ENCODE peak calls at places on chromosomes 3 and 15, in five cellular contexts. One of them, this sample, is unnamed.
A peak's percentile ranks its signal among the peaks of the same experiment; 100 is the strongest.

GRCh38 chr15:70491183-70491621 is 272.2 kb downstream of the UACA start:
- DNase-seq in K562: no peak
- DNase-seq in sigmoid colon: no peak
- DNase-seq in uterus: no peak
- DNase-seq in Peyer's patch: peak; percentile 39
- DNase-seq in this sample: no peak

GRCh38 chr15:76203766-76204557 is 107.3 kb downstream of the ETFA start:
- DNase-seq in Peyer's patch: no peak
- DNase-seq in K562: no peak
- DNase-seq in uterus: no peak
- DNase-seq in sigmoid colon: peak; percentile 48
- DNase-seq in this sample: no peak

GRCh38 chr3:177108648-177109047 is 88.6 kb downstream of the TBL1XR1 start:
- DNase-seq in sigmoid colon: no peak
- DNase-seq in uterus: no peak
- DNase-seq in K562: no peak
- DNase-seq in Peyer's patch: no peak
- DNase-seq in this sample: no peak

GRCh38 chr3:42009456-42009855 is 47.6 kb upstream of the ULK4 start:
- DNase-seq in Peyer's patch: no peak
- DNase-seq in uterus: no peak
- DNase-seq in sigmoid colon: no peak
- DNase-seq in K562: no peak
- DNase-seq in this sample: no peak

GRCh38 chr15:59160880-59161593 is 45.6 kb upstream of the LDHAL6B start:
- DNase-seq in Peyer's patch: no peak
- DNase-seq in sigmoid colon: no peak
- DNase-seq in K562: peak; percentile 63
- DNase-seq in uterus: no peak
- DNase-seq in this sample: no peak

GRCh38 chr15:101232677-101233076 is 19.2 kb downstream of the CHSY1 start:
- DNase-seq in K562: no peak
- DNase-seq in uterus: no peak
- DNase-seq in sigmoid colon: no peak
- DNase-seq in Peyer's patch: no peak
- DNase-seq in this sample: no peak

GRCh38 chr15:64961013-64961412 is 28.7 kb downstream of the SPG21 start:
- DNase-seq in uterus: no peak
- DNase-seq in K562: no peak
- DNase-seq in Peyer's patch: no peak
- DNase-seq in sigmoid colon: no peak
- DNase-seq in this sample: no peak

GRCh38 chr3:190533511-190534282 is 19.8 kb downstream of the IL1RAP start:
- DNase-seq in uterus: peak; percentile 76
- DNase-seq in Peyer's patch: no peak
- DNase-seq in sigmoid colon: peak; percentile 78
- DNase-seq in K562: no peak
- DNase-seq in this sample: peak; percentile 63

GRCh38 chr3:82194870-82195269 is 433.4 kb upstream of the GBE1 start:
- DNase-seq in K562: no peak
- DNase-seq in sigmoid colon: no peak
- DNase-seq in uterus: no peak
- DNase-seq in Peyer's patch: no peak
- DNase-seq in this sample: no peak

GRCh38 chr3:100047455-100048141 is 66.7 kb downstream of the FILIP1L start:
- DNase-seq in Peyer's patch: no peak
- DNase-seq in K562: no peak
- DNase-seq in uterus: no peak
- DNase-seq in sigmoid colon: no peak
- DNase-seq in this sample: peak; percentile 15

GRCh38 chr3:149390772-149391212 is 13.3 kb upstream of the TM4SF1 start:
- DNase-seq in sigmoid colon: no peak
- DNase-seq in uterus: no peak
- DNase-seq in Peyer's patch: no peak
- DNase-seq in K562: no peak
- DNase-seq in this sample: no peak

GRCh38 chr15:68210409-68210756 is 5.3 kb upstream of the CALML4 start:
- DNase-seq in sigmoid colon: no peak
- DNase-seq in uterus: no peak
- DNase-seq in K562: no peak
- DNase-seq in Peyer's patch: no peak
- DNase-seq in this sample: no peak

GRCh38 chr15:71659730-71660067 is 150.7 kb upstream of the NR2E3 start:
- DNase-seq in Peyer's patch: no peak
- DNase-seq in K562: no peak
- DNase-seq in sigmoid colon: no peak
- DNase-seq in uterus: no peak
- DNase-seq in this sample: no peak

GRCh38 chr3:78287085-78287484 is 1247.2 kb downstream of the ROBO2 start:
- DNase-seq in uterus: no peak
- DNase-seq in sigmoid colon: no peak
- DNase-seq in Peyer's patch: no peak
- DNase-seq in K562: no peak
- DNase-seq in this sample: no peak

GRCh38 chr3:39142067-39142466 is 11.3 kb downstream of the CSRNP1 start:
- DNase-seq in uterus: no peak
- DNase-seq in K562: no peak
- DNase-seq in Peyer's patch: peak; percentile 86
- DNase-seq in sigmoid colon: peak; percentile 64
- DNase-seq in this sample: no peak

GRCh38 chr3:170740726-170741591 is 129.0 kb downstream of the RPL22L1 start:
- DNase-seq in uterus: peak; percentile 71
- DNase-seq in Peyer's patch: no peak
- DNase-seq in K562: no peak
- DNase-seq in sigmoid colon: peak; percentile 88
- DNase-seq in this sample: peak; percentile 20

GRCh38 chr3:133934073-133934970 is 38.6 kb upstream of the RAB6B start:
- DNase-seq in uterus: no peak
- DNase-seq in sigmoid colon: peak; percentile 29
- DNase-seq in Peyer's patch: peak; percentile 83
- DNase-seq in K562: no peak
- DNase-seq in this sample: no peak

GRCh38 chr15:71687902-71688508 is 122.3 kb upstream of the NR2E3 start:
- DNase-seq in K562: no peak
- DNase-seq in sigmoid colon: no peak
- DNase-seq in uterus: no peak
- DNase-seq in Peyer's patch: no peak
- DNase-seq in this sample: no peak

GRCh38 chr3:177201707-177202397 is 4.6 kb upstream of the TBL1XR1 start:
- DNase-seq in uterus: no peak
- DNase-seq in K562: no peak
- DNase-seq in Peyer's patch: no peak
- DNase-seq in sigmoid colon: no peak
- DNase-seq in this sample: no peak

GRCh38 chr3:130093741-130094391 is 12.2 kb downstream of the ALG1L2 start:
- DNase-seq in K562: peak; percentile 28
- DNase-seq in uterus: no peak
- DNase-seq in Peyer's patch: peak; percentile 61
- DNase-seq in sigmoid colon: no peak
- DNase-seq in this sample: no peak

GRCh38 chr3:176321099-176321498 is 876.2 kb downstream of the TBL1XR1 start:
- DNase-seq in Peyer's patch: no peak
- DNase-seq in uterus: no peak
- DNase-seq in K562: no peak
- DNase-seq in sigmoid colon: no peak
- DNase-seq in this sample: no peak

GRCh38 chr3:30353711-30354467 is 252.5 kb upstream of the TGFBR2 start:
- DNase-seq in uterus: no peak
- DNase-seq in K562: no peak
- DNase-seq in Peyer's patch: no peak
- DNase-seq in sigmoid colon: no peak
- DNase-seq in this sample: no peak

GRCh38 chr3:77248420-77248819 is 208.5 kb downstream of the ROBO2 start:
- DNase-seq in sigmoid colon: no peak
- DNase-seq in K562: no peak
- DNase-seq in Peyer's patch: no peak
- DNase-seq in uterus: no peak
- DNase-seq in this sample: no peak

GRCh38 chr15:85872125-85872524 is 77.4 kb upstream of the KLHL25 start:
- DNase-seq in Peyer's patch: no peak
- DNase-seq in sigmoid colon: no peak
- DNase-seq in uterus: no peak
- DNase-seq in K562: no peak
- DNase-seq in this sample: no peak

GRCh38 chr3:192090586-192090985 is 629.6 kb downstream of the PYDC2 start:
- DNase-seq in Peyer's patch: no peak
- DNase-seq in uterus: no peak
- DNase-seq in sigmoid colon: no peak
- DNase-seq in K562: no peak
- DNase-seq in this sample: no peak

GRCh38 chr3:126111126-126111551 is 27.2 kb upstream of the SLC41A3 start:
- DNase-seq in K562: no peak
- DNase-seq in uterus: peak; percentile 4
- DNase-seq in Peyer's patch: peak; percentile 38
- DNase-seq in sigmoid colon: no peak
- DNase-seq in this sample: no peak

GRCh38 chr3:182179631-182180030 is 467.9 kb downstream of the SOX2 start:
- DNase-seq in uterus: no peak
- DNase-seq in sigmoid colon: no peak
- DNase-seq in K562: no peak
- DNase-seq in Peyer's patch: no peak
- DNase-seq in this sample: no peak

GRCh38 chr3:160134454-160134853 is 90.8 kb upstream of the C3orf80 start:
- DNase-seq in uterus: no peak
- DNase-seq in sigmoid colon: no peak
- DNase-seq in K562: no peak
- DNase-seq in Peyer's patch: no peak
- DNase-seq in this sample: no peak

GRCh38 chr3:67699877-67700276 is 45.5 kb upstream of the SUCLG2 start:
- DNase-seq in Peyer's patch: no peak
- DNase-seq in K562: no peak
- DNase-seq in uterus: no peak
- DNase-seq in sigmoid colon: no peak
- DNase-seq in this sample: no peak

GRCh38 chr3:45082139-45082538 is 56.0 kb downstream of the CLEC3B start:
- DNase-seq in uterus: no peak
- DNase-seq in sigmoid colon: no peak
- DNase-seq in K562: no peak
- DNase-seq in Peyer's patch: no peak
- DNase-seq in this sample: no peak

DNA sequence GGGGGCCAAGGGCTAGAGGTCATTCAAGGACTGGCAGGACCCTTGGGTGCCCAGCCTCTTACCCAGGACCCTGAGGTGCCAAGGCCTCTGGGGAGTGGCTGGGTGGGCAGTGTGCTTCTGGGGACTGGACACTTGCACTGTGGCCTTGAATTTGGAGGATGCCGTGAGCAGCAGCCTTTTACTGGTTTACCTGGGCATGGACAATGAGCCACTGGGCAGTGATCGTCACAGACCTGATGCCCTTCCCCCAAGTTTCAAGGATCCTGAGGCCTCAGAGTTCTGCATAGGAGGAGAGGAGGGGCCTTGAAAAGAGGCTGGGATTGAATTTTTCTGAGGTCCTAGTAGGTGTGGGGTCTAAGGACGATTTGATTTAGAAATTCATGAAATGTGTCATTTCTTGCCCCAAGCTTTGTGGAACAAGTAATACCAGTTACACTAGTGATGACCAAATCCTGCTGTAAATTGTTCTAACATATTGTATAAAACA is 146.1 kb upstream of the TPM1 start:
- DNase-seq in sigmoid colon: no peak
- DNase-seq in K562: no peak
- DNase-seq in Peyer's patch: no peak
- DNase-seq in uterus: no peak
- DNase-seq in this sample: no peak
- TF ChIP-seq POLR2A in sigmoid colon: no peak
- TF ChIP-seq POLR2A in K562: no peak
- TF ChIP-seq POLR2A in Peyer's patch: no peak
- TF ChIP-seq POLR2A in uterus: no peak
- TF ChIP-seq POLR2A in this sample: peak; percentile 27

GRCh38 chr3:8509961-8510360 is 8.3 kb downstream of the LMCD1 start:
- DNase-seq in sigmoid colon: no peak
- DNase-seq in Peyer's patch: no peak
- DNase-seq in uterus: no peak
- DNase-seq in K562: no peak
- DNase-seq in this sample: peak; percentile 74
- TF ChIP-seq POLR2A in sigmoid colon: no peak
- TF ChIP-seq POLR2A in Peyer's patch: no peak
- TF ChIP-seq POLR2A in uterus: no peak
- TF ChIP-seq POLR2A in K562: no peak
- TF ChIP-seq POLR2A in this sample: no peak

GRCh38 chr3:32502089-32502943 is at the start of gene CMTM6:
- DNase-seq in uterus: peak; percentile 77
- DNase-seq in K562: peak; percentile 97
- DNase-seq in Peyer's patch: peak; percentile 92
- DNase-seq in sigmoid colon: peak; percentile 91
- DNase-seq in this sample: peak; percentile 86
- TF ChIP-seq POLR2A in uterus: peak; percentile 67
- TF ChIP-seq POLR2A in K562: peak; percentile 87
- TF ChIP-seq POLR2A in Peyer's patch: peak; percentile 48
- TF ChIP-seq POLR2A in sigmoid colon: peak; percentile 49
- TF ChIP-seq POLR2A in this sample: peak; percentile 71

GRCh38 chr15:39595621-39596221 is 14.8 kb downstream of the THBS1 start:
- DNase-seq in sigmoid colon: no peak
- DNase-seq in uterus: no peak
- DNase-seq in K562: no peak
- DNase-seq in Peyer's patch: no peak
- DNase-seq in this sample: no peak

GRCh38 chr15:39596358-39597051 is 15.6 kb downstream of the THBS1 start:
- DNase-seq in Peyer's patch: no peak
- DNase-seq in K562: no peak
- DNase-seq in sigmoid colon: no peak
- DNase-seq in uterus: no peak
- DNase-seq in this sample: no peak

GRCh38 chr15:39593071-39594055 is 12.5 kb downstream of the THBS1 start:
- DNase-seq in K562: no peak
- DNase-seq in Peyer's patch: no peak
- DNase-seq in uterus: no peak
- DNase-seq in sigmoid colon: no peak
- DNase-seq in this sample: no peak

GRCh38 chr15:39594056-39594763 is 13.3 kb downstream of the THBS1 start:
- DNase-seq in Peyer's patch: no peak
- DNase-seq in sigmoid colon: no peak
- DNase-seq in uterus: no peak
- DNase-seq in K562: no peak
- DNase-seq in this sample: no peak

DNA sequence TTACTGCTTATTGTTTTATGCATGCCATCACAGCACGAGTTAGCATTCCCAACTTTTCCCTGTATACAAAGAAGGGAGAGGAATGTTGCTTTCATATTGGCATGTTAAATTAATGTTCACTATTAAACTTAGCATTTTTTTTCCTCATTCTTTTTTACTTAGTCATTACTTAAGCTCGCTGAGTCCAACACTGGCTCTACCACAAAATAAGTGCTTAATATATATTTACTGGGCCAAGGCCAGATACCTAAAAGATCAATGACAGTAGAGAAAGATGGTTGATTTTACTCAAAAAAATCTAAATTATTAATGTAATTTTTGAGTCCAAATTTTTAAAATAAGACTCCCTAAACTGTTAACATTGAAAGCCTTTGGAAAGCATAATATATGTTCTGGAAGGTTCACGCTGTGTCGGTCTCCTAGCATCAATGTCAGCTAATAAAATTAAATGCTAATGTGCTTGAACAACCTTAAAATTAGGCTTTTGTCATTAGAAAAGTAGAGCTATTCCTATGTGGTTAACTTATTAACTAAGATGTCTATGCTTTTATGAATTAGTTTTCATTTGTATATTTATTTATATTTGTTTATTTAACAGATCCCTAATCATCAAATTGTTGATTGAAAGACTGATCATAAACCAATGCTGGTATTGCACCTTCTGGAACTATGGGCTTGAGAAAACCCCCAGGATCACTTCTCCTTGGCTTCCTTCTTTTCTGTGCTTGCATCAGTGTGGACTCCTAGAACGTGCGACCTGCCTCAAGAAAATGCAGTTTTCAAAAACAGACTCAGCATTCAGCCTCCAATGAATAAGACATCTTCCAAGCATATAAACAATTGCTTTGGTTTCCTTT is 14.1 kb downstream of the THBS1 start:
- DNase-seq in Peyer's patch: no peak
- DNase-seq in uterus: no peak
- DNase-seq in K562: no peak
- DNase-seq in sigmoid colon: no peak
- DNase-seq in this sample: no peak
- TF ChIP-seq POLR2A in Peyer's patch: no peak
- TF ChIP-seq POLR2A in uterus: no peak
- TF ChIP-seq POLR2A in K562: no peak
- TF ChIP-seq POLR2A in sigmoid colon: no peak
- TF ChIP-seq POLR2A in this sample: no peak